ENCODE peak calls at places on chromosome 6, in five cellular contexts. T, Q, A, G and Z are unnamed samples.

GRCh38 chr6:45630314-45630713 is 252.6 kb upstream of the SUPT3H start:
- DNase-seq in A (no peak), Q (no peak), G (no peak), T (no peak), Z (no peak)

GRCh38 chr6:159819932-159820640 is 20.0 kb downstream of the PNLDC1 start:
- DNase-seq in G (no peak), A (no peak), Q (no peak), T (no peak), Z (no peak)

GRCh38 chr6:119966484-119966883 is 616.9 kb upstream of the MAN1A1 start:
- DNase-seq in Q (no peak), T (no peak), G (no peak), A (no peak), Z (peak)

GRCh38 chr6:131101911-131102680 is 33.2 kb upstream of the AKAP7 start:
- DNase-seq in A (no peak), T (no peak), G (no peak), Q (no peak), Z (no peak)

GRCh38 chr6:84026721-84027164 is 6.8 kb upstream of the MRAP2 start:
- DNase-seq in T (no peak), Q (no peak), G (no peak), A (no peak), Z (no peak)

GRCh38 chr6:68693271-68693670 is 58.2 kb downstream of the ADGRB3 start:
- DNase-seq in G (no peak), A (no peak), Q (no peak), T (no peak), Z (no peak)

GRCh38 chr6:110317646-110318045 is 40.5 kb downstream of the METTL24 start:
- DNase-seq in A (no peak), Q (no peak), G (no peak), T (no peak), Z (no peak)

GRCh38 chr6:136611133-136611532 is 60.9 kb upstream of the MAP7 start:
- DNase-seq in A (no peak), Q (no peak), T (no peak), G (no peak), Z (no peak)

GRCh38 chr6:92428443-92428842 is 990.9 kb downstream of the EPHA7 start:
- DNase-seq in T (no peak), Q (no peak), A (no peak), G (no peak), Z (no peak)

GRCh38 chr6:137830562-137830961 is 36.5 kb upstream of the TNFAIP3 start:
- DNase-seq in A (no peak), Q (no peak), T (no peak), G (no peak), Z (no peak)

GRCh38 chr6:1313755-1314503 is 2.0 kb downstream of the FOXQ1 start:
- DNase-seq in Q (peak), G (no peak), A (no peak), T (no peak), Z (peak)

GRCh38 chr6:32627831-32628230 is 9.4 kb upstream of the HLA-DQA1 start:
- DNase-seq in A (no peak), T (no peak), G (no peak), Q (peak), Z (peak)

GRCh38 chr6:111080713-111081112 is 6.6 kb upstream of the SLC16A10 start:
- DNase-seq in G (no peak), A (no peak), T (no peak), Q (no peak), Z (peak)

GRCh38 chr6:79671605-79672266 is 40.6 kb downstream of the SH3BGRL2 start:
- DNase-seq in G (peak), T (peak), Q (peak), A (no peak), Z (peak)

GRCh38 chr6:13175759-13176158 is 152.6 kb downstream of the TBC1D7 start:
- DNase-seq in Q (no peak), A (no peak), T (no peak), G (no peak), Z (no peak)

GRCh38 chr6:18148304-18149025 is 6.4 kb downstream of the TPMT start:
- DNase-seq in G (no peak), A (no peak), Q (peak), T (no peak), Z (peak)

GRCh38 chr6:110683236-110683635 is 132.0 kb downstream of the CDK19 start:
- DNase-seq in G (no peak), Q (no peak), A (no peak), T (no peak), Z (no peak)

GRCh38 chr6:15504581-15505350 is 158.1 kb downstream of the DTNBP1 start:
- DNase-seq in A (peak), G (peak), Q (no peak), T (no peak), Z (peak)

GRCh38 chr6:45424628-45424955 is 46.9 kb upstream of the SUPT3H start:
- DNase-seq in G (no peak), T (no peak), A (no peak), Q (no peak), Z (no peak)

GRCh38 chr6:3630258-3630828 is 121.2 kb downstream of the PXDC1 start:
- DNase-seq in A (no peak), Q (no peak), G (no peak), T (no peak), Z (no peak)

GRCh38 chr6:112286010-112286409 is 31.6 kb upstream of the LAMA4 start:
- DNase-seq in Q (no peak), T (no peak), G (no peak), A (no peak), Z (no peak)

GRCh38 chr6:158465747-158466146 is 94.1 kb upstream of the TMEM181 start:
- DNase-seq in G (no peak), A (no peak), T (no peak), Q (no peak), Z (no peak)

GRCh38 chr6:108564178-108564577 is 3.5 kb downstream of the FOXO3 start:
- DNase-seq in G (no peak), T (no peak), Q (no peak), A (no peak), Z (peak)

GRCh38 chr6:150304421-150304820 is 64.4 kb upstream of the IYD start:
- DNase-seq in Q (no peak), T (no peak), G (no peak), A (no peak), Z (no peak)

GRCh38 chr6:15464211-15464725 is 198.6 kb downstream of the DTNBP1 start:
- DNase-seq in Q (peak), T (peak), G (no peak), A (no peak), Z (peak)

GRCh38 chr6:116404706-116405105 is 34.0 kb downstream of the DSE start:
- DNase-seq in A (no peak), T (no peak), G (no peak), Q (no peak), Z (no peak)

GRCh38 chr6:83019741-83020140 is 45.9 kb downstream of the UBE3D start:
- DNase-seq in G (peak), T (no peak), A (no peak), Q (no peak), Z (no peak)